ENCODE peak calls at places on chromosomes 13 and 19, in six cellular contexts. One of them, this sample, is unnamed.

GRCh38 chr19:55486043-55486970 is 1.3 kb downstream of the NAT14 start:
- DNase-seq in upper lobe of left lung: peak; percentile 16
- DNase-seq in HFFc6: no peak
- DNase-seq in Calu3: no peak
- DNase-seq in thoracic aorta: no peak
- DNase-seq in T-helper 17 cell: no peak
- DNase-seq in this sample: no peak

GRCh38 chr19:44131955-44132354 is 9.4 kb upstream of the ZNF234 start:
- DNase-seq in thoracic aorta: no peak
- DNase-seq in upper lobe of left lung: no peak
- DNase-seq in HFFc6: no peak
- DNase-seq in T-helper 17 cell: no peak
- DNase-seq in Calu3: no peak
- DNase-seq in this sample: no peak

GRCh38 chr19:35043906-35044305 is 2.4 kb downstream of the HPN start:
- DNase-seq in Calu3: no peak
- DNase-seq in HFFc6: no peak
- DNase-seq in T-helper 17 cell: no peak
- DNase-seq in thoracic aorta: no peak
- DNase-seq in upper lobe of left lung: no peak
- DNase-seq in this sample: no peak

GRCh38 chr19:5150331-5150901 is 181.5 kb downstream of the KDM4B start:
- DNase-seq in T-helper 17 cell: peak; percentile 6
- DNase-seq in HFFc6: no peak
- DNase-seq in upper lobe of left lung: no peak
- DNase-seq in Calu3: no peak
- DNase-seq in thoracic aorta: peak; percentile 1
- DNase-seq in this sample: no peak

GRCh38 chr19:58229255-58229639 is 533 bp downstream of the ZNF544 start:
- DNase-seq in T-helper 17 cell: no peak
- DNase-seq in HFFc6: peak; percentile 16
- DNase-seq in upper lobe of left lung: no peak
- DNase-seq in Calu3: peak; percentile 31
- DNase-seq in thoracic aorta: no peak
- DNase-seq in this sample: no peak

GRCh38 chr13:105276571-105276970 is 1258.9 kb downstream of the EFNB2 start:
- DNase-seq in Calu3: no peak
- DNase-seq in thoracic aorta: no peak
- DNase-seq in T-helper 17 cell: no peak
- DNase-seq in upper lobe of left lung: no peak
- DNase-seq in HFFc6: no peak
- DNase-seq in this sample: no peak

GRCh38 chr13:48160879-48161278 is 66.0 kb upstream of the MED4 start:
- DNase-seq in HFFc6: no peak
- DNase-seq in Calu3: no peak
- DNase-seq in T-helper 17 cell: no peak
- DNase-seq in thoracic aorta: no peak
- DNase-seq in upper lobe of left lung: no peak
- DNase-seq in this sample: no peak

GRCh38 chr19:28867978-28868377 is 345.0 kb downstream of the UQCRFS1 start:
- DNase-seq in upper lobe of left lung: no peak
- DNase-seq in thoracic aorta: no peak
- DNase-seq in Calu3: no peak
- DNase-seq in T-helper 17 cell: no peak
- DNase-seq in HFFc6: no peak
- DNase-seq in this sample: no peak

GRCh38 chr19:54026656-54027055 is 35.2 kb downstream of the CACNG6 start:
- DNase-seq in thoracic aorta: no peak
- DNase-seq in Calu3: no peak
- DNase-seq in upper lobe of left lung: no peak
- DNase-seq in T-helper 17 cell: no peak
- DNase-seq in HFFc6: no peak
- DNase-seq in this sample: no peak

GRCh38 chr19:12983561-12984142 is 11.6 kb upstream of the NFIX start:
- DNase-seq in thoracic aorta: no peak
- DNase-seq in upper lobe of left lung: peak; percentile 76
- DNase-seq in Calu3: peak; percentile 82
- DNase-seq in T-helper 17 cell: peak; percentile 75
- DNase-seq in HFFc6: peak; percentile 50
- DNase-seq in this sample: peak; percentile 75

GRCh38 chr19:51367565-51368365 is 1.0 kb downstream of the CLDND2 start:
- DNase-seq in Calu3: peak; percentile 100
- DNase-seq in upper lobe of left lung: peak; percentile 100
- DNase-seq in thoracic aorta: peak; percentile 99
- DNase-seq in T-helper 17 cell: peak; percentile 93
- DNase-seq in HFFc6: peak; percentile 99
- DNase-seq in this sample: peak; percentile 92

GRCh38 chr13:42039946-42040729 is 8.3 kb upstream of the DGKH start:
- DNase-seq in T-helper 17 cell: peak; percentile 87
- DNase-seq in HFFc6: peak; percentile 83
- DNase-seq in upper lobe of left lung: peak; percentile 89
- DNase-seq in Calu3: peak; percentile 84
- DNase-seq in thoracic aorta: peak; percentile 70
- DNase-seq in this sample: peak; percentile 85

GRCh38 chr19:57269515-57270250 is 10.6 kb upstream of the ZNF460 start:
- DNase-seq in upper lobe of left lung: no peak
- DNase-seq in T-helper 17 cell: no peak
- DNase-seq in thoracic aorta: no peak
- DNase-seq in Calu3: no peak
- DNase-seq in HFFc6: peak; percentile 94
- DNase-seq in this sample: no peak

GRCh38 chr19:29873024-29873800 is 61.4 kb downstream of the CCNE1 start:
- DNase-seq in T-helper 17 cell: peak; percentile 60
- DNase-seq in HFFc6: no peak
- DNase-seq in upper lobe of left lung: peak; percentile 28
- DNase-seq in Calu3: peak; percentile 66
- DNase-seq in thoracic aorta: no peak
- DNase-seq in this sample: peak; percentile 43

GRCh38 chr19:55432355-55432959 is 10.6 kb downstream of the SHISA7 start:
- DNase-seq in HFFc6: peak; percentile 7
- DNase-seq in upper lobe of left lung: no peak
- DNase-seq in T-helper 17 cell: no peak
- DNase-seq in thoracic aorta: no peak
- DNase-seq in Calu3: no peak
- DNase-seq in this sample: no peak

GRCh38 chr19:17454579-17454978 is 6.1 kb upstream of the TMEM221 start:
- DNase-seq in Calu3: no peak
- DNase-seq in HFFc6: no peak
- DNase-seq in upper lobe of left lung: no peak
- DNase-seq in thoracic aorta: no peak
- DNase-seq in T-helper 17 cell: no peak
- DNase-seq in this sample: no peak

GRCh38 chr19:46845959-46846459 is 4.6 kb downstream of the AP2S1 start:
- DNase-seq in Calu3: no peak
- DNase-seq in T-helper 17 cell: no peak
- DNase-seq in thoracic aorta: no peak
- DNase-seq in upper lobe of left lung: no peak
- DNase-seq in HFFc6: no peak
- DNase-seq in this sample: no peak

GRCh38 chr19:35959040-35959967 is 23.1 kb downstream of the LRFN3 start:
- DNase-seq in upper lobe of left lung: peak; percentile 61
- DNase-seq in T-helper 17 cell: peak; percentile 75
- DNase-seq in HFFc6: no peak
- DNase-seq in thoracic aorta: no peak
- DNase-seq in Calu3: no peak
- DNase-seq in this sample: peak; percentile 81

GRCh38 chr19:46069841-46070341 is 29.1 kb upstream of the IGFL4 start:
- DNase-seq in thoracic aorta: no peak
- DNase-seq in HFFc6: peak; percentile 79
- DNase-seq in T-helper 17 cell: no peak
- DNase-seq in Calu3: no peak
- DNase-seq in upper lobe of left lung: no peak
- DNase-seq in this sample: no peak

GRCh38 chr19:45311640-45312039 is 11.0 kb downstream of the CKM start:
- DNase-seq in HFFc6: no peak
- DNase-seq in Calu3: no peak
- DNase-seq in T-helper 17 cell: no peak
- DNase-seq in upper lobe of left lung: no peak
- DNase-seq in thoracic aorta: no peak
- DNase-seq in this sample: no peak

GRCh38 chr19:35436477-35437141 is 11.4 kb upstream of the FFAR2 start:
- DNase-seq in HFFc6: no peak
- DNase-seq in thoracic aorta: no peak
- DNase-seq in upper lobe of left lung: peak; percentile 48
- DNase-seq in T-helper 17 cell: no peak
- DNase-seq in Calu3: peak; percentile 23
- DNase-seq in this sample: no peak

GRCh38 chr19:900302-901111 is 7.2 kb downstream of the RNU6-9 start:
- DNase-seq in HFFc6: no peak
- DNase-seq in Calu3: no peak
- DNase-seq in thoracic aorta: no peak
- DNase-seq in upper lobe of left lung: no peak
- DNase-seq in T-helper 17 cell: peak; percentile 44
- DNase-seq in this sample: no peak

GRCh38 chr13:105638446-105638845 is 897.0 kb downstream of the EFNB2 start:
- DNase-seq in HFFc6: no peak
- DNase-seq in upper lobe of left lung: no peak
- DNase-seq in Calu3: no peak
- DNase-seq in T-helper 17 cell: no peak
- DNase-seq in thoracic aorta: no peak
- DNase-seq in this sample: no peak

GRCh38 chr13:25570185-25570584 is 198.4 kb downstream of the ATP8A2 start:
- DNase-seq in thoracic aorta: no peak
- DNase-seq in T-helper 17 cell: no peak
- DNase-seq in upper lobe of left lung: no peak
- DNase-seq in HFFc6: no peak
- DNase-seq in Calu3: no peak
- DNase-seq in this sample: no peak

GRCh38 chr19:52140077-52140710 is 456 bp upstream of the ZNF616 start:
- DNase-seq in T-helper 17 cell: no peak
- DNase-seq in Calu3: no peak
- DNase-seq in HFFc6: no peak
- DNase-seq in thoracic aorta: no peak
- DNase-seq in upper lobe of left lung: no peak
- DNase-seq in this sample: no peak

GRCh38 chr19:51511353-51511752 is 9.8 kb upstream of the SIGLEC12 start:
- DNase-seq in thoracic aorta: no peak
- DNase-seq in HFFc6: peak; percentile 0
- DNase-seq in Calu3: no peak
- DNase-seq in T-helper 17 cell: no peak
- DNase-seq in upper lobe of left lung: no peak
- DNase-seq in this sample: no peak

GRCh38 chr13:98202026-98202425 is 25.0 kb upstream of the RNF113B start:
- DNase-seq in thoracic aorta: no peak
- DNase-seq in upper lobe of left lung: no peak
- DNase-seq in T-helper 17 cell: no peak
- DNase-seq in Calu3: no peak
- DNase-seq in HFFc6: no peak
- DNase-seq in this sample: no peak

GRCh38 chr13:38519229-38519910 is 167.5 kb upstream of the FREM2 start:
- DNase-seq in HFFc6: no peak
- DNase-seq in thoracic aorta: no peak
- DNase-seq in upper lobe of left lung: no peak
- DNase-seq in Calu3: no peak
- DNase-seq in T-helper 17 cell: no peak
- DNase-seq in this sample: no peak

GRCh38 chr19:17225051-17225450 is 975 bp upstream of the OCEL1 start:
- DNase-seq in T-helper 17 cell: no peak
- DNase-seq in Calu3: no peak
- DNase-seq in HFFc6: no peak
- DNase-seq in thoracic aorta: no peak
- DNase-seq in upper lobe of left lung: no peak
- DNase-seq in this sample: no peak

GRCh38 chr19:48638831-48639381 is 1.7 kb upstream of the DBP start:
- DNase-seq in upper lobe of left lung: no peak
- DNase-seq in T-helper 17 cell: no peak
- DNase-seq in HFFc6: no peak
- DNase-seq in thoracic aorta: no peak
- DNase-seq in Calu3: no peak
- DNase-seq in this sample: no peak

GRCh38 chr13:97344250-97345175 is 89.5 kb upstream of the RAP2A start:
- DNase-seq in Calu3: peak; percentile 16
- DNase-seq in upper lobe of left lung: peak; percentile 49
- DNase-seq in T-helper 17 cell: no peak
- DNase-seq in HFFc6: peak; percentile 47
- DNase-seq in thoracic aorta: no peak
- DNase-seq in this sample: peak; percentile 9

GRCh38 chr19:50743537-50743936 is 20.4 kb downstream of the CLEC11A start:
- DNase-seq in HFFc6: no peak
- DNase-seq in Calu3: no peak
- DNase-seq in thoracic aorta: no peak
- DNase-seq in upper lobe of left lung: no peak
- DNase-seq in T-helper 17 cell: no peak
- DNase-seq in this sample: no peak

GRCh38 chr13:48072304-48072703 is 22.6 kb downstream of the MED4 start:
- DNase-seq in HFFc6: no peak
- DNase-seq in T-helper 17 cell: no peak
- DNase-seq in Calu3: no peak
- DNase-seq in thoracic aorta: no peak
- DNase-seq in upper lobe of left lung: no peak
- DNase-seq in this sample: no peak

GRCh38 chr13:50798923-50799322 is 44.6 kb downstream of the DLEU7 start:
- DNase-seq in HFFc6: no peak
- DNase-seq in T-helper 17 cell: no peak
- DNase-seq in thoracic aorta: no peak
- DNase-seq in upper lobe of left lung: no peak
- DNase-seq in Calu3: no peak
- DNase-seq in this sample: no peak